ENCODE peak calls at places on chromosomes 2 and 18, in four cellular contexts. V is heart right ventricle, S is GM12865, O is fibroblast of pulmonary artery. W is an unnamed sample.

GRCh38 chr18:77106331-77106730 is 26.3 kb downstream of the MBP start:
- DNase-seq in S (peak), V (no peak), O (peak), W (no peak)

GRCh38 chr2:25257032-25257455 is 84.7 kb downstream of the DNMT3A start:
- DNase-seq in V (peak), S (no peak), O (peak), W (no peak)

GRCh38 chr18:46559946-46560670 is 96.9 kb downstream of the LOXHD1 start:
- DNase-seq in V (no peak), S (no peak), O (no peak), W (no peak)

GRCh38 chr18:76977681-76978234 is 154.8 kb downstream of the MBP start:
- DNase-seq in V (no peak), O (no peak), S (no peak), W (no peak)

GRCh38 chr2:219562049-219563020 is 9.0 kb downstream of the OBSL1 start:
- DNase-seq in O (no peak), V (no peak), S (no peak), W (no peak)

GRCh38 chr18:76621782-76622495 is 126.9 kb upstream of the ZNF516 start:
- DNase-seq in V (no peak), S (no peak), O (peak), W (peak)

GRCh38 chr18:33567705-33568104 is 10.3 kb upstream of the ASXL3 start:
- DNase-seq in O (no peak), S (no peak), V (no peak), W (no peak)

GRCh38 chr2:46825958-46826897 is 89.4 kb downstream of the MCFD2 start:
- DNase-seq in V (no peak), S (no peak), O (peak), W (no peak)

GRCh38 chr18:49016648-49017539 is 66.1 kb upstream of the SMAD7 start:
- DNase-seq in V (no peak), O (peak), S (no peak), W (peak)

GRCh38 chr2:241173557-241173956 is 14.9 kb upstream of the ANO7 start:
- DNase-seq in O (no peak), S (no peak), V (no peak), W (no peak)

GRCh38 chr2:113795405-113795920 is 39.0 kb upstream of the SLC35F5 start:
- DNase-seq in V (no peak), S (no peak), O (peak), W (no peak)

GRCh38 chr2:136439277-136439676 is 321.3 kb upstream of the CXCR4 start:
- DNase-seq in S (no peak), O (no peak), V (no peak), W (no peak)

GRCh38 chr2:77013457-77013856 is 508.7 kb downstream of the LRRTM4 start:
- DNase-seq in O (no peak), S (no peak), V (no peak), W (no peak)

GRCh38 chr18:55786651-55787272 is 198.8 kb upstream of the TCF4 start:
- DNase-seq in S (no peak), V (no peak), O (no peak), W (peak)

GRCh38 chr2:40395169-40396023 is 56.5 kb downstream of the SLC8A1 start:
- DNase-seq in S (no peak), V (no peak), O (no peak), W (peak)

GRCh38 chr2:234754126-234754525 is 197.7 kb upstream of the SH3BP4 start:
- DNase-seq in V (no peak), O (no peak), S (no peak), W (peak)

GRCh38 chr18:43869451-43870008 is 592.2 kb upstream of the SYT4 start:
- DNase-seq in S (no peak), O (peak), V (no peak), W (no peak)

GRCh38 chr2:128686881-128687550 is 368.3 kb upstream of the HS6ST1 start:
- DNase-seq in V (no peak), S (no peak), O (no peak), W (no peak)

GRCh38 chr2:199278099-199278498 is 179.6 kb downstream of the SATB2 start:
- DNase-seq in V (no peak), O (peak), S (no peak), W (peak)

GRCh38 chr18:48742304-48742703 is 203.5 kb downstream of the CTIF start:
- DNase-seq in V (no peak), O (no peak), S (no peak), W (no peak)

DNA sequence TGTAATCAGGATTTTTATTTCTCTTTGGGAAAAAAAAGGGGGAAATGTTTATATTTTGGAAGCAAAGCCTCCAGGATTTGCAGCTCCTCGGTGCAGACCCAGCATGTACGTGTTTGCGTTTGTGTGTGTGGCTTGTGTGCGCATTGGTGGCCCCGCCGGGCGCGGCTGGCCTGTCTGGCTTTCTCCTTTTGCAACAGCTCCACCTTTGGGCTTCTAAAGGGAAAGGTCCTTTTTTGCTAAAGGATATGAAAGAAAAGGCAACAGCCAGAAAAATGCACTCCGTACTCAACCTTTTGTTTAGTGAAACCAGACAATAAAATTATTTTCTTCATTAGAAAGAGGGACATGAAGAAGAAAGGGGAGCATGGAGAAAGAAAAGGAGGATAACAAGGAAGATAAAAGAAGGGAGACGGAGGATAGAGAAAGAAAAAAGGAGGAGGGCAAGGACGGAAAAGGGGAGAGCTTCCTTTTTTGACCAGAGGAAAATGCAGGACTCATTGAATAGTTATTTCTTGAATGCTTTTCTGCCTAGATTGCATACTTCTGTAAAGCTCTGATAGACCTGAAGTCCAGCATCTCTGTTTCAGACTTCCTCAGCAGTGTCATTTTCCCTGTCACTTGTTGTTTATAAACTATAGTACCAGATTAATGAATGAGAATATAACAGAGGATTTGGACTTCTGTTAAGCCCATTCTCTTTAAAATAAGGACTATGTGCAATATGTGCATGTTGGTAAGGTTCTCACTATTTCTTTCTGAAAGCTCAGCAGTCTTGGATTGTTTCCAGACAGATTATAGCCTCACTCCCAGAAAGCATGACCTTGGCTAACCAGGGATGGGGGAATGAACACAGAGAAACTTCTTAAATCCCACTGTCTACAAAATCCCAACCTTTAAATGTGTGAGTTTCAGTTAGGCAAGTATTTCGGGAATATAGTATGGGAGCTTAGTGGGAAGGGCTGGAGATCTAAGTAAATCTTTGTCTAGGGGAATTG is 563.1 kb upstream of the PIK3C3 start:
- DNase-seq in S (peak), V (peak), O (peak), W (peak)
- H3K4me3 ChIP-seq in S (no peak), V (no peak), O (peak), W (peak)

DNA sequence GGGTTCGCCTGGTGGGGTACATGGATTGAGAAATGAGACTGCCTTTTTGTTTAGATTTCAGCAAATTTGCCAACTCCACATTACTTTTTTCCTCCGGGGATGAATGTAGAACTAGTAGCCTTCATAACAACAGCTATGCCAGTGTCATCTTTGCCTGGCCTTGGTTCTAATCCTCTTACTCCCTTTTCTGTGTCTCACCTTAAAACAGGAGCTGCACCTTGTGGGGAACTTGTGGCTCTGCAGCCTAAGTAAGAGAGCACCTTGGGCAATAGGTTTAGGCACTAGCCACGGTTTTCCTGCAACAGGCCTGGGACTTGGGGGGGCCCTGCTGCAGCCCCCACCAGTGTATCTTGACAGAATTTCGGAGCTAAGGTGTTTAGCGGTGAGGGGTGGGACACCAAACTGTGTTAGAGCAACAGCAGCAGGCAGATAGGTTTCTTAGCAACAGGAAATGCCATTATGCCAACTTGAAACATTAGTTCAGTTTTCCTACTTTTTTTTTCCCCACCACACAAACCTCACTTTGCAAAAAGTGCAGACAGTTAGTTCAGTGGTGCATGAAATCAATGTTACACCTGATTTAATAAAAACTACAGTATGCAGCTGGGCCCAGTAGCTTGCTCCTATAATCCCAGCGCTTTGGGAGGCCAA is 173.7 kb downstream of the PRKCE start:
- DNase-seq in O (no peak), V (no peak), S (no peak), W (no peak)
- TF ChIP-seq CTCF in O (no peak), V (no peak), S (peak), W (peak)

GRCh38 chr2:121283670-121284245 is 1.2 kb downstream of the TFCP2L1 start:
- DNase-seq in O (no peak), S (no peak), V (no peak), W (peak)
- H3K4me3 ChIP-seq in O (no peak), S (no peak), V (peak), W (peak)

GRCh38 chr2:98477036-98477435 is 32.4 kb downstream of the INPP4A start:
- DNase-seq in S (no peak), V (no peak), O (no peak), W (no peak)
- TF ChIP-seq CTCF in S (no peak), V (no peak), O (no peak), W (no peak)

DNA sequence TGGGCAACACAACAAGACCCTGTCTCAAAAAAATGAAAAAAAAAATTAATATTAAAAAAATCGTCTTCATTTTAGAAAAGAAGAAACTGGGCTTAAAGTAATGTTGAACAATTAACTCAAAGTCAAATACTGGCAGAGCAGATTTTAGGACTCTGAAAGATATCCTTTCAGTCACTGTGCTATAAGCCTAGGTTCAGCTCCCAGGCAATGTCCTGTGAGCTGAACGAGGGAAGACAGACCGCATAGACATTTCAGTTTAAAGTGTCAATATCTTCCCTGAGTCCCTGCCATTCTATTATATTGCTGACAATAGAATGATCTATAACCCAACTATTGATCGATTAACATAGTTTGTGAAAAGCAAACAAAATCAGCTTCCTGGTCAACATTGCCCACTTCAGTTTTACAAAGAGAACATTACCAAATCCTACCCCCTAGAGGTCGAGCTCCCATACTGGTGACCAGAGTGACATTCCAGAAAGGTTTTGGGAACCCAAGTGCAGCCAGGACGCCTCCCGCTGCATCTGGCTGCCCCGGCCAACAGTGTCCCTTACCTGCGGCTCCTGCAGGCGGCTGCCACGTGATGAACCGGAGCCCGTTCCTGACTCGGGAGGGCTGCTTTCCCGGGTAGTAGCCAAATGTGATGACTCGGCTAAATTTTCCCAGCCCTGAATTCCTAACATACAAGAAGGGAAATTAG is 639 bp downstream of the MRO start:
- DNase-seq in S (no peak), V (peak), O (peak), W (peak)
- H3K4me3 ChIP-seq in S (peak), V (peak), O (peak), W (peak)

GRCh38 chr2:186746584-186746983 is 52.7 kb downstream of the FAM171B start:
- DNase-seq in O (no peak), S (peak), V (no peak), W (no peak)
- TF ChIP-seq CTCF in O (no peak), S (no peak), V (no peak), W (no peak)